ENCODE peak calls at places on chromosomes 13 and 19, in six cellular contexts. K is GOT3; I is CD14-positive monocyte; D is activated CD4-positive, alpha-beta T cell treated with anti-CD3 and anti-CD28 coated beads for 4 hours; U is AG09309; V is activated T-cell treated with anti-CD3 and anti-CD28 coated beads for 1 hour. S is an unnamed sample.

GRCh38 chr19:42343344-42344110 is 18.1 kb downstream of the MEGF8 start:
- DNase-seq in K (no peak), U (no peak), I (no peak), V (no peak), D (no peak), S (peak; percentile 28)

GRCh38 chr13:40599722-40600121 is 66.7 kb downstream of the FOXO1 start:
- DNase-seq in V (no peak), D (no peak), K (no peak), I (no peak), U (no peak), S (no peak)

GRCh38 chr19:3668331-3669133 is 31.7 kb downstream of the PIP5K1C start:
- DNase-seq in I (no peak), U (no peak), D (no peak), V (no peak), K (no peak), S (no peak)

GRCh38 chr13:55307909-55308308 is 1832.8 kb upstream of the PRR20A start:
- DNase-seq in U (no peak), D (no peak), I (no peak), V (no peak), K (no peak), S (no peak)

GRCh38 chr19:15644816-15645215 is 4.1 kb downstream of the CYP4F3 start:
- DNase-seq in K (no peak), D (no peak), U (no peak), I (no peak), V (no peak), S (no peak)

GRCh38 chr13:79385694-79386093 is 20.4 kb downstream of the RBM26 start:
- DNase-seq in K (no peak), I (peak; percentile 52), V (no peak), D (peak; percentile 15), U (no peak), S (no peak)

GRCh38 chr19:940591-941291 is 14.9 kb downstream of the ARID3A start:
- DNase-seq in U (no peak), K (peak; percentile 59), V (peak; percentile 63), I (peak; percentile 82), D (peak; percentile 70), S (no peak)

GRCh38 chr19:19627716-19628498 is at the start of gene LPAR2:
- DNase-seq in V (peak; percentile 78), K (no peak), D (peak; percentile 80), U (no peak), I (no peak), S (peak; percentile 81)